ENCODE peak calls at places on chromosomes 3 and 15, in nine cellular contexts. J is CD8-positive, alpha-beta memory T cell; W is HepG2; D is body of pancreas; V is psoas muscle; R is upper lobe of right lung; F is right cardiac atrium; P is SK-N-SH; I is A549. O is an unnamed sample.

GRCh38 chr15:72161351-72162132 is 36.0 kb downstream of the GRAMD2A start:
- DNase-seq in J (no peak), W (no peak), D (no peak), V (no peak), R (no peak), F (no peak), P (no peak), I (no peak), O (no peak)

GRCh38 chr15:27328616-27329015 is 357.6 kb downstream of the GABRG3 start:
- DNase-seq in J (no peak), W (no peak), D (no peak), V (no peak), R (no peak), F (no peak), P (no peak), I (no peak), O (no peak)

GRCh38 chr3:49618412-49618811 is 55.7 kb upstream of the APEH start:
- DNase-seq in J (no peak), W (no peak), D (no peak), V (no peak), R (peak; percentile 2), F (no peak), P (no peak), I (no peak), O (no peak)

GRCh38 chr15:96340611-96341464 is 10.3 kb downstream of the NR2F2 start:
- DNase-seq in J (no peak), W (no peak), D (no peak), V (peak; percentile 80), R (peak; percentile 79), F (peak; percentile 59), P (peak; percentile 83), I (peak; percentile 86), O (no peak)

GRCh38 chr3:140441006-140441405 is 236.9 kb upstream of the TRIM42 start:
- DNase-seq in J (no peak), W (no peak), D (peak; percentile 36), V (no peak), R (no peak), F (peak; percentile 67), P (no peak), I (no peak), O (no peak)

GRCh38 chr3:146544013-146544928 is at the start of gene PLSCR1:
- DNase-seq in J (peak; percentile 70), W (peak; percentile 81), D (peak; percentile 89), V (peak; percentile 93), R (peak; percentile 97), F (peak; percentile 96), P (peak; percentile 71), I (peak; percentile 96), O (peak; percentile 96)

GRCh38 chr3:56196700-56197099 is 271.6 kb downstream of the ERC2 start:
- DNase-seq in J (no peak), W (no peak), D (no peak), V (no peak), R (no peak), F (no peak), P (no peak), I (no peak), O (no peak)

GRCh38 chr3:81426826-81427565 is 334.4 kb downstream of the GBE1 start:
- DNase-seq in J (no peak), W (no peak), D (no peak), V (no peak), R (no peak), F (no peak), P (no peak), I (no peak), O (no peak)

GRCh38 chr15:78536134-78536533 is 4.1 kb upstream of the PSMA4 start:
- DNase-seq in J (no peak), W (no peak), D (no peak), V (no peak), R (no peak), F (no peak), P (no peak), I (no peak), O (no peak)

GRCh38 chr3:143000525-143000924 is 845 bp upstream of the U2SURP start:
- DNase-seq in J (no peak), W (peak; percentile 25), D (no peak), V (no peak), R (no peak), F (no peak), P (peak; percentile 26), I (no peak), O (peak; percentile 44)

GRCh38 chr15:41734079-41734478 is 40.2 kb upstream of the MAPKBP1 start:
- DNase-seq in J (no peak), W (no peak), D (no peak), V (no peak), R (no peak), F (no peak), P (no peak), I (no peak), O (no peak)

GRCh38 chr3:100226712-100227429 is 33.9 kb upstream of the TBC1D23 start:
- DNase-seq in J (no peak), W (no peak), D (no peak), V (no peak), R (no peak), F (no peak), P (no peak), I (no peak), O (no peak)

GRCh38 chr3:69178838-69179739 is 56.7 kb upstream of the LMOD3 start:
- DNase-seq in J (no peak), W (peak; percentile 93), D (no peak), V (no peak), R (no peak), F (no peak), P (no peak), I (no peak), O (peak; percentile 97)

GRCh38 chr15:38736686-38737085 is 172.1 kb upstream of the RASGRP1 start:
- DNase-seq in J (no peak), W (no peak), D (no peak), V (no peak), R (no peak), F (no peak), P (no peak), I (no peak), O (no peak)

GRCh38 chr15:43903864-43904290 is 77.1 kb downstream of the WDR76 start:
- DNase-seq in J (peak; percentile 37), W (peak; percentile 66), D (peak; percentile 48), V (no peak), R (no peak), F (peak; percentile 24), P (peak; percentile 81), I (peak; percentile 48), O (peak; percentile 57)

GRCh38 chr15:99279783-99280307 is 28.6 kb downstream of the LRRC28 start:
- DNase-seq in J (no peak), W (no peak), D (no peak), V (no peak), R (no peak), F (no peak), P (no peak), I (no peak), O (no peak)

GRCh38 chr3:98291332-98291957 is 9.1 kb downstream of the OR5H2 start:
- DNase-seq in J (no peak), W (peak; percentile 61), D (no peak), V (no peak), R (no peak), F (no peak), P (no peak), I (no peak), O (no peak)

GRCh38 chr3:23217872-23218554 is 14.9 kb downstream of the UBE2E2 start:
- DNase-seq in J (no peak), W (no peak), D (no peak), V (no peak), R (no peak), F (no peak), P (no peak), I (no peak), O (no peak)

GRCh38 chr3:151002582-151002981 is 30.1 kb upstream of the CLRN1 start:
- DNase-seq in J (no peak), W (peak; percentile 6), D (no peak), V (no peak), R (no peak), F (no peak), P (no peak), I (no peak), O (no peak)

GRCh38 chr3:52523386-52524257 is 10.0 kb downstream of the NT5DC2 start:
- DNase-seq in J (no peak), W (no peak), D (no peak), V (peak; percentile 46), R (peak; percentile 61), F (peak; percentile 13), P (peak; percentile 24), I (no peak), O (no peak)

GRCh38 chr3:196969660-196970546 is 1.3 kb upstream of the PIGZ start:
- DNase-seq in J (peak; percentile 63), W (no peak), D (peak; percentile 66), V (peak; percentile 85), R (peak; percentile 88), F (peak; percentile 66), P (peak; percentile 97), I (peak; percentile 68), O (peak; percentile 45)

GRCh38 chr3:120450261-120450913 is 405 bp downstream of the FSTL1 start:
- DNase-seq in J (no peak), W (no peak), D (peak; percentile 35), V (peak; percentile 57), R (peak; percentile 73), F (peak; percentile 35), P (no peak), I (peak; percentile 41), O (no peak)

GRCh38 chr3:186940965-186941364 is 10.6 kb downstream of the ST6GAL1 start:
- DNase-seq in J (no peak), W (no peak), D (no peak), V (no peak), R (no peak), F (peak; percentile 54), P (no peak), I (no peak), O (no peak)
- H3K4me3 ChIP-seq in J (no peak overlapping the region), W (no peak overlapping the region), D (no peak overlapping the region), V (no peak overlapping the region), R (no peak overlapping the region), F (no peak overlapping the region), P (no peak overlapping the region), I (no peak overlapping the region), O (no peak overlapping the region)

DNA sequence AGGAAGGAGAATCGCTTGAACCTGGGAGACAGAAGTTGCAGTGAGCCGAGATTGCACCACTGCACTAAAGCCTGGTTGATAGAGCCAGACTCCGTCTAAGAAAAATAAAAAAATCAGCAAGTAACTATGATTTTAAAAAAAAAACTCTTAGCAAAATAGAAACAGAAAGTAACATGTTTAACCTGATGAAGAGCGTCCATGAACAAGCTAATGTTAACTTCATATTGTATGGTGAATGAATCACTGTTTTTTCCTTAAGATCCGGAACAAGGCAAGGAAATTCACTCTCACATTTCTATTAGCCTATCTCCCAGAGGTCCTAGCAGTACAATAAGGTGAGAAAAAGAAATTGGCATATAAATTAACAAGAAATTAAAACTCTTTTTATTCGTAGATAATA is 69.0 kb downstream of the RFX7 start:
- DNase-seq in J (peak; percentile 4), W (no peak), D (no peak), V (no peak), R (no peak), F (no peak), P (no peak), I (no peak), O (no peak)
- H3K27ac ChIP-seq in J (no peak overlapping the region), W (no peak overlapping the region), D (no peak overlapping the region), V (no peak overlapping the region), R (no peak overlapping the region), F (no peak overlapping the region), P (no peak overlapping the region), I (no peak overlapping the region), O (no peak overlapping the region)

GRCh38 chr3:11410564-11410963 is 138.4 kb downstream of the ATG7 start:
- DNase-seq in J (no peak), W (no peak), D (no peak), V (no peak), R (no peak), F (no peak), P (no peak), I (no peak), O (no peak)
- H3K9me3 ChIP-seq in J (no peaks in the 10 kb centered on the region), W (peaks cover 21% of the 10 kb centered on the region), D (no peaks in the 10 kb centered on the region), V (no peaks in the 10 kb centered on the region), R (peaks cover 7% of the 10 kb centered on the region), F (no peaks in the 10 kb centered on the region), P (no peaks in the 10 kb centered on the region), I (peaks cover 27% of the 10 kb centered on the region), O (no peaks in the 10 kb centered on the region)

GRCh38 chr3:8503461-8503860 is 1.8 kb downstream of the LMCD1 start:
- DNase-seq in J (no peak), W (no peak), D (no peak), V (no peak), R (no peak), F (no peak), P (no peak), I (no peak), O (no peak)
- H3K4me3 ChIP-seq in J (no peak overlapping the region), W (no peak overlapping the region), D (no peak overlapping the region), V (peak overlapping the region; percentile 64), R (peak overlapping the region; percentile 57), F (peak overlapping the region; percentile 25), P (peak overlapping the region; percentile 42), I (peak overlapping the region; percentile 45), O (no peak overlapping the region)

O was measured in small intestine.